ENCODE peak calls at places on chromosomes 12 and 14, in eight cellular contexts. L is A549, A is SK-N-SH, I is K562, T is ovary, O is stomach, S is sigmoid colon, R is HepG2. J is an unnamed sample.

GRCh38 chr14:61451491-61451890 is 130.1 kb downstream of the PRKCH start:
- DNase-seq in A (no peak), S (no peak), R (no peak), I (no peak), L (no peak), O (no peak), T (no peak), J (no peak)

GRCh38 chr14:35821546-35822411 is 4.4 kb upstream of the BRMS1L start:
- DNase-seq in O (no peak), R (peak), A (peak), S (no peak), I (peak), T (no peak), L (peak), J (no peak)

GRCh38 chr14:49481099-49481498 is 105.1 kb downstream of the RPS29 start:
- DNase-seq in O (no peak), R (no peak), T (no peak), L (no peak), A (no peak), S (no peak), I (no peak), J (no peak)

GRCh38 chr12:1644523-1645438 is 15.8 kb downstream of the WNT5B start:
- DNase-seq in T (peak), A (peak), S (peak), R (no peak), I (no peak), O (peak), L (no peak), J (peak)

GRCh38 chr14:31884776-31885379 is 192.2 kb upstream of the ARHGAP5 start:
- DNase-seq in T (no peak), S (no peak), O (no peak), R (no peak), L (no peak), A (no peak), I (no peak), J (no peak)

GRCh38 chr14:64937821-64938193 is 4.7 kb downstream of the GPX2 start:
- DNase-seq in A (no peak), I (peak), S (no peak), R (peak), T (no peak), L (peak), O (no peak), J (no peak)

GRCh38 chr12:1803736-1804135 is 16.6 kb upstream of the LRTM2 start:
- DNase-seq in L (no peak), O (no peak), T (no peak), A (peak), R (no peak), I (no peak), S (no peak), J (no peak)

GRCh38 chr12:27343255-27344000 is 10.8 kb downstream of the BMAL2 start:
- DNase-seq in I (no peak), A (no peak), L (peak), S (no peak), O (no peak), T (no peak), R (no peak), J (no peak)

GRCh38 chr14:102474934-102475333 is 34.6 kb downstream of the ANKRD9 start:
- DNase-seq in R (no peak), L (no peak), S (peak), I (no peak), A (no peak), O (peak), T (peak), J (no peak)

GRCh38 chr12:48686615-48687334 is 4.7 kb upstream of the KANSL2 start:
- DNase-seq in A (no peak), S (no peak), O (no peak), L (no peak), T (no peak), I (no peak), R (no peak), J (no peak)

GRCh38 chr14:72775923-72776554 is 117.9 kb downstream of the DPF3 start:
- DNase-seq in S (no peak), A (no peak), I (no peak), L (no peak), O (no peak), T (no peak), R (no peak), J (no peak)

GRCh38 chr12:93318720-93319522 is 58.8 kb upstream of the NUDT4 start:
- DNase-seq in S (no peak), O (no peak), T (no peak), I (no peak), L (no peak), R (no peak), A (no peak), J (no peak)

GRCh38 chr14:78157855-78158436 is 12.2 kb upstream of the NRXN3 start:
- DNase-seq in I (peak), T (no peak), R (peak), L (no peak), S (no peak), O (peak), A (no peak), J (no peak)

GRCh38 chr12:71671816-71672215 is 7.7 kb downstream of the THAP2 start:
- DNase-seq in T (no peak), R (no peak), S (no peak), L (no peak), I (no peak), O (no peak), A (no peak), J (no peak)

GRCh38 chr12:39145175-39145999 is 240.0 kb upstream of the CPNE8 start:
- DNase-seq in I (peak), A (peak), S (peak), L (peak), O (peak), R (no peak), T (peak), J (peak)

GRCh38 chr12:107458990-107459389 is 226.6 kb upstream of the PWP1 start:
- DNase-seq in T (no peak), R (no peak), L (no peak), I (no peak), O (no peak), S (no peak), A (no peak), J (no peak)

GRCh38 chr12:107459649-107460048 is 225.9 kb upstream of the PWP1 start:
- DNase-seq in I (no peak), L (no peak), A (no peak), R (no peak), O (no peak), T (no peak), S (no peak), J (no peak)

GRCh38 chr12:107458163-107458562 is 227.4 kb upstream of the PWP1 start:
- DNase-seq in I (no peak), A (no peak), O (peak), S (no peak), R (no peak), L (no peak), T (no peak), J (no peak)

GRCh38 chr12:107462428-107463332 is 222.9 kb upstream of the PWP1 start:
- DNase-seq in I (no peak), O (no peak), L (no peak), T (no peak), S (no peak), A (no peak), R (no peak), J (no peak)

GRCh38 chr12:107461222-107461980 is 224.2 kb upstream of the PWP1 start:
- DNase-seq in S (no peak), A (peak), O (no peak), T (no peak), L (no peak), I (no peak), R (no peak), J (no peak)
- TF ChIP-seq EP300 in S (no peak), A (peak), O (no peak), T (no peak), L (no peak), I (no peak), R (no peak), J (no peak)

GRCh38 chr14:100155049-100155621 is 4.3 kb downstream of the DEGS2 start:
- DNase-seq in I (peak), L (peak), S (no peak), A (peak), O (no peak), R (peak), T (peak), J (no peak)
- H3K27ac ChIP-seq in I (no peak), L (peak), S (no peak), A (no peak), O (peak), R (no peak), T (no peak), J (no peak)

DNA sequence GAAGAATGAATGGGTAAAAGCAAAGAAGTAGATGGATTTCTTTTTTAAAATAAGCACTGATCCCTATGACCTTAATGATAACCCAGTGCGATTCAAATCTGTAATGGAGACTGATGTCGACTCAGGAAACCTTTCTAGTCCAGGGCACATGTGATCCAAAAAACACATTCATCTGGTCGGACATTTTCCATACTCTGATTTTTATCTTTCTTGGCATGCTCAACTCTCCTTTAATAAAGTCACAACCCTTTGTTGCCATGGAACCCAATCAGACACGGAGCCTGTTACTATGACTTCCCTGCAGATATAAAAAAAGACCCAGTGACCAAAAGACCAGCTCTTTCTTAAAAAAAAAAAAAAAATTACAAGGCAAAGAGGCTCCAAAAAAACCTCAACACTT is 27.9 kb downstream of the TMCC3 start:
- DNase-seq in A (peak), T (no peak), S (no peak), O (no peak), R (no peak), L (no peak), I (no peak), J (no peak)
- TF ChIP-seq EP300 in A (peak), T (no peak), S (no peak), O (no peak), R (no peak), L (no peak), I (no peak), J (no peak)

GRCh38 chr12:56143225-56143624 is 9.2 kb upstream of the MYL6B start:
- DNase-seq in I (no peak), R (no peak), T (no peak), A (no peak), L (no peak), O (no peak), S (no peak), J (no peak)
- H3K27ac ChIP-seq in I (no peak), R (no peak), T (no peak), A (no peak), L (no peak), O (no peak), S (peak), J (no peak)

GRCh38 chr14:95577067-95577800 is 42.4 kb downstream of the GLRX5 start:
- DNase-seq in T (no peak), O (no peak), S (no peak), R (no peak), A (no peak), I (no peak), L (no peak), J (no peak)
- TF ChIP-seq EP300 in T (no peak), O (no peak), S (no peak), R (no peak), A (no peak), I (no peak), L (no peak), J (no peak)

GRCh38 chr12:131622422-131622955 is 88.4 kb upstream of the SFSWAP start:
- DNase-seq in L (no peak), O (no peak), I (no peak), A (no peak), S (no peak), T (no peak), R (no peak), J (no peak)
- H3K27ac ChIP-seq in L (no peak), O (no peak), I (no peak), A (no peak), S (no peak), T (no peak), R (no peak), J (peak)

GRCh38 chr14:105184461-105184860 is 3.3 kb upstream of the NUDT14 start:
- DNase-seq in T (no peak), O (no peak), R (no peak), A (no peak), L (no peak), I (no peak), S (no peak), J (no peak)
- TF ChIP-seq EP300 in T (no peak), O (no peak), R (no peak), A (no peak), L (no peak), I (no peak), S (no peak), J (no peak)

GRCh38 chr12:50276068-50276467 is 7.3 kb downstream of the LIMA1 start:
- DNase-seq in L (no peak), O (no peak), I (no peak), T (no peak), S (no peak), A (no peak), R (no peak), J (no peak)

GRCh38 chr12:50271724-50272247 is 11.5 kb downstream of the LIMA1 start:
- DNase-seq in S (no peak), R (peak), L (no peak), I (no peak), T (no peak), O (no peak), A (no peak), J (peak)

GRCh38 chr12:50282581-50283229 is 615 bp downstream of the LIMA1 start:
- DNase-seq in S (no peak), T (no peak), R (no peak), A (no peak), L (peak), O (no peak), I (peak), J (no peak)

GRCh38 chr12:50275545-50275944 is 7.8 kb downstream of the LIMA1 start:
- DNase-seq in T (no peak), A (no peak), S (no peak), L (no peak), I (peak), R (no peak), O (peak), J (no peak)

GRCh38 chr12:50276912-50277671 is 6.2 kb downstream of the LIMA1 start:
- DNase-seq in O (no peak), S (no peak), I (no peak), A (peak), R (no peak), L (no peak), T (no peak), J (no peak)
- H3K27ac ChIP-seq in O (peak), S (peak), I (no peak), A (no peak), R (no peak), L (no peak), T (no peak), J (peak)

GRCh38 chr12:109679716-109680520 is 33.7 kb upstream of the FAM222A start:
- DNase-seq in O (no peak), R (no peak), T (no peak), S (no peak), I (no peak), A (no peak), L (no peak), J (no peak)
- TF ChIP-seq EP300 in O (no peak), R (no peak), T (no peak), S (no peak), I (no peak), A (no peak), L (no peak), J (no peak)

J was measured in tibial nerve.